ENCODE peak calls at places on chromosomes 3 and 15, in six cellular contexts. G is CD8-positive, alpha-beta memory T cell; U is esophagus muscularis mucosa; X is cardiac muscle cell; D is NCI-H1092 treated with DMSO at 0.1 percent for 48 hours; R is spleen. L is an unnamed sample.

GRCh38 chr15:73078722-73079121 is 26.5 kb downstream of the NEO1 start:
- DNase-seq in G (no peak), U (no peak), X (no peak), D (no peak), R (no peak), L (peak; percentile 69)

GRCh38 chr3:64972793-64973192 is 285.0 kb upstream of the ADAMTS9 start:
- DNase-seq in G (no peak), U (no peak), X (no peak), D (no peak), R (no peak), L (no peak)

GRCh38 chr3:38153986-38154608 is 11.2 kb upstream of the OXSR1 start:
- DNase-seq in G (no peak), U (no peak), X (no peak), D (no peak), R (no peak), L (peak; percentile 87)

GRCh38 chr15:100653608-100654007 is 51.2 kb downstream of the ASB7 start:
- DNase-seq in G (no peak), U (no peak), X (no peak), D (no peak), R (no peak), L (no peak)

GRCh38 chr15:29815000-29815704 is 7.1 kb downstream of the TJP1 start:
- DNase-seq in G (no peak), U (no peak), X (peak; percentile 35), D (no peak), R (no peak), L (no peak)

GRCh38 chr3:117101697-117102096 is 392.1 kb downstream of the TUSC7 start:
- DNase-seq in G (no peak), U (no peak), X (no peak), D (no peak), R (no peak), L (no peak)

GRCh38 chr3:53708001-53708621 is 138.1 kb downstream of the CHDH start:
- DNase-seq in G (no peak), U (peak; percentile 75), X (peak; percentile 94), D (peak; percentile 70), R (no peak), L (peak; percentile 55)

GRCh38 chr15:66603301-66604179 is 37.7 kb upstream of the LCTL start:
- DNase-seq in G (peak; percentile 47), U (no peak), X (peak; percentile 89), D (peak; percentile 5), R (peak; percentile 91), L (peak; percentile 46)

GRCh38 chr3:128107809-128108208 is 15.8 kb downstream of the RUVBL1 start:
- DNase-seq in G (no peak), U (no peak), X (peak; percentile 22), D (no peak), R (no peak), L (no peak)

GRCh38 chr3:82474711-82475110 is 713.3 kb upstream of the GBE1 start:
- DNase-seq in G (no peak), U (no peak), X (no peak), D (no peak), R (no peak), L (no peak)

GRCh38 chr3:184635126-184635525 is 73.5 kb downstream of the EPHB3 start:
- DNase-seq in G (no peak), U (no peak), X (peak; percentile 70), D (peak; percentile 47), R (no peak), L (no peak)

GRCh38 chr3:108099679-108100428 is 9.0 kb upstream of the CD47 start:
- DNase-seq in G (no peak), U (no peak), X (no peak), D (no peak), R (peak; percentile 81), L (no peak)

GRCh38 chr15:64571857-64572291 is 111.5 kb downstream of the ZNF609 start:
- DNase-seq in G (no peak), U (no peak), X (no peak), D (no peak), R (no peak), L (no peak)

GRCh38 chr15:91625506-91625905 is 228.0 kb upstream of the SLCO3A1 start:
- DNase-seq in G (no peak), U (peak; percentile 62), X (peak; percentile 23), D (no peak), R (no peak), L (no peak)

GRCh38 chr3:187227658-187228258 is 30.5 kb downstream of the RTP1 start:
- DNase-seq in G (no peak), U (no peak), X (no peak), D (no peak), R (no peak), L (no peak)

GRCh38 chr3:167851171-167851570 is 115.7 kb downstream of the SERPINI1 start:
- DNase-seq in G (no peak), U (no peak), X (no peak), D (no peak), R (no peak), L (no peak)

GRCh38 chr3:29324180-29324651 is 43.3 kb downstream of the RBMS3 start:
- DNase-seq in G (no peak), U (no peak), X (no peak), D (no peak), R (peak; percentile 69), L (peak; percentile 46)

GRCh38 chr15:60798821-60799220 is 319.9 kb upstream of the ICE2 start:
- DNase-seq in G (no peak), U (no peak), X (no peak), D (no peak), R (no peak), L (no peak)

GRCh38 chr3:61257148-61257547 is 5.9 kb upstream of the FHIT start:
- DNase-seq in G (no peak), U (no peak), X (no peak), D (no peak), R (no peak), L (no peak)

GRCh38 chr3:71045917-71046282 is 537.6 kb downstream of the FOXP1 start:
- DNase-seq in G (no peak), U (peak; percentile 34), X (no peak), D (no peak), R (no peak), L (no peak)

GRCh38 chr3:45807133-45807532 is 10.8 kb upstream of the SLC6A20 start:
- DNase-seq in G (no peak), U (peak; percentile 47), X (no peak), D (peak; percentile 20), R (no peak), L (no peak)

GRCh38 chr15:89455535-89455934 is 40.8 kb downstream of the RHCG start:
- DNase-seq in G (no peak), U (no peak), X (no peak), D (no peak), R (no peak), L (no peak)

GRCh38 chr3:37901721-37902120 is 40.0 kb downstream of the CTDSPL start:
- DNase-seq in G (no peak), U (peak; percentile 55), X (no peak), D (no peak), R (no peak), L (no peak)

GRCh38 chr3:66962624-66963023 is 35.5 kb upstream of the KBTBD8 start:
- DNase-seq in G (no peak), U (no peak), X (no peak), D (no peak), R (no peak), L (no peak)

GRCh38 chr3:159200176-159200575 is 398.3 kb downstream of the MFSD1 start:
- DNase-seq in G (no peak), U (no peak), X (no peak), D (no peak), R (no peak), L (no peak)

L was measured in T47D.